ENCODE peak calls at places on chromosome 21, in five cellular contexts. One of them, this sample, is unnamed.

GRCh38 chr21:38359090-38359489 is 102.3 kb downstream of the KCNJ15 start:
- DNase-seq in suprapubic skin: no peak
- DNase-seq in fibroblast of the aortic adventitia: no peak
- DNase-seq in upper lobe of right lung: no peak
- DNase-seq in kidney epithelial cell: no peak
- DNase-seq in this sample: no peak

GRCh38 chr21:24895885-24896734 is 711.2 kb downstream of the MRPL39 start:
- DNase-seq in suprapubic skin: no peak
- DNase-seq in fibroblast of the aortic adventitia: peak; percentile 10
- DNase-seq in upper lobe of right lung: no peak
- DNase-seq in kidney epithelial cell: no peak
- DNase-seq in this sample: no peak

GRCh38 chr21:37452222-37452621 is 85.6 kb downstream of the DYRK1A start:
- DNase-seq in suprapubic skin: no peak
- DNase-seq in fibroblast of the aortic adventitia: peak; percentile 93
- DNase-seq in upper lobe of right lung: no peak
- DNase-seq in kidney epithelial cell: peak; percentile 70
- DNase-seq in this sample: peak; percentile 35

GRCh38 chr21:25838809-25839208 is 104.0 kb downstream of the GABPA start:
- DNase-seq in suprapubic skin: no peak
- DNase-seq in fibroblast of the aortic adventitia: peak; percentile 39
- DNase-seq in upper lobe of right lung: no peak
- DNase-seq in kidney epithelial cell: no peak
- DNase-seq in this sample: no peak

GRCh38 chr21:29194847-29195246 is 64.4 kb downstream of the MAP3K7CL start:
- DNase-seq in suprapubic skin: no peak
- DNase-seq in fibroblast of the aortic adventitia: no peak
- DNase-seq in upper lobe of right lung: no peak
- DNase-seq in kidney epithelial cell: no peak
- DNase-seq in this sample: no peak

GRCh38 chr21:27423906-27424595 is 457.2 kb upstream of the ADAMTS5 start:
- DNase-seq in suprapubic skin: no peak
- DNase-seq in fibroblast of the aortic adventitia: peak; percentile 96
- DNase-seq in upper lobe of right lung: no peak
- DNase-seq in kidney epithelial cell: peak; percentile 68
- DNase-seq in this sample: no peak

GRCh38 chr21:36705679-36706481 is 7.0 kb downstream of the SIM2 start:
- DNase-seq in suprapubic skin: no peak
- DNase-seq in fibroblast of the aortic adventitia: no peak
- DNase-seq in upper lobe of right lung: no peak
- DNase-seq in kidney epithelial cell: no peak
- DNase-seq in this sample: no peak

GRCh38 chr21:29654855-29655254 is 284.9 kb downstream of the GRIK1 start:
- DNase-seq in suprapubic skin: no peak
- DNase-seq in fibroblast of the aortic adventitia: no peak
- DNase-seq in upper lobe of right lung: no peak
- DNase-seq in kidney epithelial cell: no peak
- DNase-seq in this sample: no peak

GRCh38 chr21:25929859-25930520 is 195.2 kb downstream of the GABPA start:
- DNase-seq in suprapubic skin: no peak
- DNase-seq in fibroblast of the aortic adventitia: peak; percentile 63
- DNase-seq in upper lobe of right lung: no peak
- DNase-seq in kidney epithelial cell: no peak
- DNase-seq in this sample: no peak

GRCh38 chr21:29208666-29209059 is 78.2 kb downstream of the MAP3K7CL start:
- DNase-seq in suprapubic skin: no peak
- DNase-seq in fibroblast of the aortic adventitia: peak; percentile 87
- DNase-seq in upper lobe of right lung: no peak
- DNase-seq in kidney epithelial cell: no peak
- DNase-seq in this sample: peak; percentile 71

GRCh38 chr21:38639782-38640750 is 141.8 kb upstream of the ERG start:
- DNase-seq in suprapubic skin: no peak
- DNase-seq in fibroblast of the aortic adventitia: no peak
- DNase-seq in upper lobe of right lung: no peak
- DNase-seq in kidney epithelial cell: no peak
- DNase-seq in this sample: no peak

GRCh38 chr21:26087223-26087918 is 83.2 kb downstream of the APP start:
- DNase-seq in suprapubic skin: no peak
- DNase-seq in fibroblast of the aortic adventitia: no peak
- DNase-seq in upper lobe of right lung: no peak
- DNase-seq in kidney epithelial cell: no peak
- DNase-seq in this sample: no peak

GRCh38 chr21:14487490-14488432 is 58.4 kb downstream of the SAMSN1 start:
- DNase-seq in suprapubic skin: no peak
- DNase-seq in fibroblast of the aortic adventitia: no peak
- DNase-seq in upper lobe of right lung: no peak
- DNase-seq in kidney epithelial cell: no peak
- DNase-seq in this sample: no peak

GRCh38 chr21:36946949-36947371 is 19.5 kb downstream of the HLCS start:
- DNase-seq in suprapubic skin: no peak
- DNase-seq in fibroblast of the aortic adventitia: no peak
- DNase-seq in upper lobe of right lung: no peak
- DNase-seq in kidney epithelial cell: no peak
- DNase-seq in this sample: no peak

GRCh38 chr21:36695671-36696389 is 3.1 kb upstream of the SIM2 start:
- DNase-seq in suprapubic skin: no peak
- DNase-seq in fibroblast of the aortic adventitia: no peak
- DNase-seq in upper lobe of right lung: peak; percentile 62
- DNase-seq in kidney epithelial cell: no peak
- DNase-seq in this sample: no peak

GRCh38 chr21:27024316-27024715 is 57.4 kb upstream of the ADAMTS5 start:
- DNase-seq in suprapubic skin: no peak
- DNase-seq in fibroblast of the aortic adventitia: peak; percentile 88
- DNase-seq in upper lobe of right lung: no peak
- DNase-seq in kidney epithelial cell: no peak
- DNase-seq in this sample: no peak

GRCh38 chr21:28712396-28712795 is 280.3 kb downstream of the LTN1 start:
- DNase-seq in suprapubic skin: no peak
- DNase-seq in fibroblast of the aortic adventitia: no peak
- DNase-seq in upper lobe of right lung: no peak
- DNase-seq in kidney epithelial cell: no peak
- DNase-seq in this sample: no peak

GRCh38 chr21:46219591-46220239 is 8.9 kb downstream of the LSS start:
- DNase-seq in suprapubic skin: peak; percentile 57
- DNase-seq in fibroblast of the aortic adventitia: no peak
- DNase-seq in upper lobe of right lung: peak; percentile 76
- DNase-seq in kidney epithelial cell: no peak
- DNase-seq in this sample: no peak

GRCh38 chr21:36973986-36974850 is 7.7 kb upstream of the HLCS start:
- DNase-seq in suprapubic skin: no peak
- DNase-seq in fibroblast of the aortic adventitia: no peak
- DNase-seq in upper lobe of right lung: no peak
- DNase-seq in kidney epithelial cell: no peak
- DNase-seq in this sample: no peak

GRCh38 chr21:39645331-39645730 is 32.6 kb downstream of the B3GALT5 start:
- DNase-seq in suprapubic skin: no peak
- DNase-seq in fibroblast of the aortic adventitia: no peak
- DNase-seq in upper lobe of right lung: peak; percentile 21
- DNase-seq in kidney epithelial cell: no peak
- DNase-seq in this sample: no peak

GRCh38 chr21:16324630-16325029 is 594.8 kb downstream of the USP25 start:
- DNase-seq in suprapubic skin: no peak
- DNase-seq in fibroblast of the aortic adventitia: no peak
- DNase-seq in upper lobe of right lung: no peak
- DNase-seq in kidney epithelial cell: no peak
- DNase-seq in this sample: no peak

GRCh38 chr21:15839026-15839425 is 109.2 kb downstream of the USP25 start:
- DNase-seq in suprapubic skin: no peak
- DNase-seq in fibroblast of the aortic adventitia: no peak
- DNase-seq in upper lobe of right lung: no peak
- DNase-seq in kidney epithelial cell: no peak
- DNase-seq in this sample: no peak

GRCh38 chr21:36134820-36135390 is at the start of gene CBR3:
- DNase-seq in suprapubic skin: peak; percentile 83
- DNase-seq in fibroblast of the aortic adventitia: peak; percentile 91
- DNase-seq in upper lobe of right lung: peak; percentile 77
- DNase-seq in kidney epithelial cell: no peak
- DNase-seq in this sample: no peak

GRCh38 chr21:43971201-43971991 is 40.7 kb upstream of the TRAPPC10 start:
- DNase-seq in suprapubic skin: no peak
- DNase-seq in fibroblast of the aortic adventitia: no peak
- DNase-seq in upper lobe of right lung: no peak
- DNase-seq in kidney epithelial cell: no peak
- DNase-seq in this sample: no peak

GRCh38 chr21:14617836-14618235 is 71.7 kb upstream of the SAMSN1 start:
- DNase-seq in suprapubic skin: no peak
- DNase-seq in fibroblast of the aortic adventitia: no peak
- DNase-seq in upper lobe of right lung: no peak
- DNase-seq in kidney epithelial cell: no peak
- DNase-seq in this sample: no peak

GRCh38 chr21:15210235-15210678 is 145.5 kb upstream of the NRIP1 start:
- DNase-seq in suprapubic skin: peak; percentile 71
- DNase-seq in fibroblast of the aortic adventitia: peak; percentile 83
- DNase-seq in upper lobe of right lung: peak; percentile 83
- DNase-seq in kidney epithelial cell: no peak
- DNase-seq in this sample: no peak

GRCh38 chr21:44049182-44049581 is 37.1 kb downstream of the TRAPPC10 start:
- DNase-seq in suprapubic skin: no peak
- DNase-seq in fibroblast of the aortic adventitia: no peak
- DNase-seq in upper lobe of right lung: no peak
- DNase-seq in kidney epithelial cell: no peak
- DNase-seq in this sample: no peak

GRCh38 chr21:37742532-37742931 is 173.7 kb downstream of the KCNJ6 start:
- DNase-seq in suprapubic skin: no peak
- DNase-seq in fibroblast of the aortic adventitia: peak; percentile 5
- DNase-seq in upper lobe of right lung: no peak
- DNase-seq in kidney epithelial cell: no peak
- DNase-seq in this sample: no peak

GRCh38 chr21:39721885-39722284 is 23.1 kb upstream of the IGSF5 start:
- DNase-seq in suprapubic skin: no peak
- DNase-seq in fibroblast of the aortic adventitia: no peak
- DNase-seq in upper lobe of right lung: no peak
- DNase-seq in kidney epithelial cell: no peak
- DNase-seq in this sample: no peak

GRCh38 chr21:14875704-14876364 is 189.0 kb downstream of the NRIP1 start:
- DNase-seq in suprapubic skin: no peak
- DNase-seq in fibroblast of the aortic adventitia: no peak
- DNase-seq in upper lobe of right lung: no peak
- DNase-seq in kidney epithelial cell: peak; percentile 86
- DNase-seq in this sample: no peak

GRCh38 chr21:29295066-29295650 is 3.6 kb upstream of the BACH1 start:
- DNase-seq in suprapubic skin: no peak
- DNase-seq in fibroblast of the aortic adventitia: no peak
- DNase-seq in upper lobe of right lung: no peak
- DNase-seq in kidney epithelial cell: no peak
- DNase-seq in this sample: no peak

GRCh38 chr21:21612446-21612845 is 614.2 kb downstream of the NCAM2 start:
- DNase-seq in suprapubic skin: no peak
- DNase-seq in fibroblast of the aortic adventitia: peak; percentile 62
- DNase-seq in upper lobe of right lung: no peak
- DNase-seq in kidney epithelial cell: peak; percentile 34
- DNase-seq in this sample: peak; percentile 40

GRCh38 chr21:15272591-15272990 is 207.8 kb upstream of the NRIP1 start:
- DNase-seq in suprapubic skin: no peak
- DNase-seq in fibroblast of the aortic adventitia: peak; percentile 71
- DNase-seq in upper lobe of right lung: no peak
- DNase-seq in kidney epithelial cell: no peak
- DNase-seq in this sample: no peak

GRCh38 chr21:28018741-28019669 is 973.7 kb downstream of the LTN1 start:
- DNase-seq in suprapubic skin: no peak
- DNase-seq in fibroblast of the aortic adventitia: no peak
- DNase-seq in upper lobe of right lung: no peak
- DNase-seq in kidney epithelial cell: no peak
- DNase-seq in this sample: no peak

GRCh38 chr21:38422067-38422466 is 76.2 kb downstream of the ERG start:
- DNase-seq in suprapubic skin: no peak
- DNase-seq in fibroblast of the aortic adventitia: no peak
- DNase-seq in upper lobe of right lung: no peak
- DNase-seq in kidney epithelial cell: no peak
- DNase-seq in this sample: no peak

GRCh38 chr21:31624961-31625491 is 34.5 kb upstream of the SOD1 start:
- DNase-seq in suprapubic skin: no peak
- DNase-seq in fibroblast of the aortic adventitia: no peak
- DNase-seq in upper lobe of right lung: no peak
- DNase-seq in kidney epithelial cell: no peak
- DNase-seq in this sample: no peak

GRCh38 chr21:34592573-34592972 is 22.3 kb downstream of the RCAN1 start:
- DNase-seq in suprapubic skin: no peak
- DNase-seq in fibroblast of the aortic adventitia: no peak
- DNase-seq in upper lobe of right lung: no peak
- DNase-seq in kidney epithelial cell: no peak
- DNase-seq in this sample: no peak
- H3K4me3 ChIP-seq in suprapubic skin: no peak overlapping the region
- H3K4me3 ChIP-seq in fibroblast of the aortic adventitia: no peak overlapping the region
- H3K4me3 ChIP-seq in upper lobe of right lung: no peak overlapping the region
- H3K4me3 ChIP-seq in kidney epithelial cell: no peak overlapping the region
- H3K4me3 ChIP-seq in this sample: no peak overlapping the region

DNA sequence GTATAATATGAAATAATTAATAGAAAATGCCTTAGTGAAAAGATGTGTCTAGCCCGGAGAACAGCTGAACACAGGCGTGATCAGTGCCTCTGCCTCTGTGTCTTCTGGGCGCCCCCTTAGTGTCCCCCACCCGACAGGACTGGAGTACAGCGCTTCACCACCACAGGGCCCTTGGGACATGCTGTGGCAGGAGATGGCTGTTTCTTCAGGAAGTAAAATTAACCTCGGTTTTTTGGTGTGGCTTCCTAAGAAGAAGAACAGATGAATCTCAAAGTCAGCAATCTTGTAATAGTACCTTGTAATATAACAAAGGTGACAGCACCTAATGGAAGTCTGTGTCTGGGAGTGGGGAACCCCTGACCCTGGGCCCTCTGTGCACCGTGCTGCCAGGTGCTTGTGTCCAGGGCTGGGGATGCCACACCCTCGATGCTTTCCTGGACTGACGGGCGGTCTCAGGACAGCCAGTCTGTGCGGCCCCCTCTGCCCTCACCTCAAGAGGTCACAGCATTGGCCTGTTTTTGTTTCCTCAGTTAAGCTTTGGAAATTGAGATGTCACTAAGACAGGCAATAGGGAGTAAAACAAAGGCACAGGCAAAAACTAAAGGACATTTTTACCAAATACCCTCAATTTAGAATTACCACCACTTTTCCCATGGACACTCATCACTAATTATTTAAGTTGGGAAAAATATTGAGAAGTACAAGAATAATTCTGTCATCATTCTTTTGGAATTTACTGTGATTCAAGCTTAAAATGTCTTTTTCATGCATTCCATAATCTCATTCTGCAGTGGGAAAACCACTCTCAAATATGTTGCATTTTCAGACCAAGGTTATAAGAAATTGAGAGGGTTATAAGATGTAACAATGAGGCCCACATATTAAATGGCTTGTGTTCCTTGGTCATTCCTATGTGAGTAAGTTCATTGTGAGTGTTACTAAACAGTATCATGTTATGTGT is 79.3 kb downstream of the ADARB1 start:
- DNase-seq in suprapubic skin: no peak
- DNase-seq in fibroblast of the aortic adventitia: peak; percentile 41
- DNase-seq in upper lobe of right lung: no peak
- DNase-seq in kidney epithelial cell: no peak
- DNase-seq in this sample: no peak
- H3K4me3 ChIP-seq in suprapubic skin: no peak overlapping the region
- H3K4me3 ChIP-seq in fibroblast of the aortic adventitia: no peak overlapping the region
- H3K4me3 ChIP-seq in upper lobe of right lung: no peak overlapping the region
- H3K4me3 ChIP-seq in kidney epithelial cell: no peak overlapping the region
- H3K4me3 ChIP-seq in this sample: no peak overlapping the region

GRCh38 chr21:33374874-33375644 is 28.2 kb upstream of the IFNGR2 start:
- DNase-seq in suprapubic skin: peak; percentile 10
- DNase-seq in fibroblast of the aortic adventitia: no peak
- DNase-seq in upper lobe of right lung: no peak
- DNase-seq in kidney epithelial cell: no peak
- DNase-seq in this sample: no peak
- H3K4me3 ChIP-seq in suprapubic skin: no peak overlapping the region
- H3K4me3 ChIP-seq in fibroblast of the aortic adventitia: no peak overlapping the region
- H3K4me3 ChIP-seq in upper lobe of right lung: no peak overlapping the region
- H3K4me3 ChIP-seq in kidney epithelial cell: no peak overlapping the region
- H3K4me3 ChIP-seq in this sample: no peak overlapping the region

GRCh38 chr21:42365770-42366169 is 565 bp downstream of the TFF1 start:
- DNase-seq in suprapubic skin: no peak
- DNase-seq in fibroblast of the aortic adventitia: no peak
- DNase-seq in upper lobe of right lung: no peak
- DNase-seq in kidney epithelial cell: no peak
- DNase-seq in this sample: no peak
- H3K4me3 ChIP-seq in suprapubic skin: no peak overlapping the region
- H3K4me3 ChIP-seq in fibroblast of the aortic adventitia: no peak overlapping the region
- H3K4me3 ChIP-seq in upper lobe of right lung: no peak overlapping the region
- H3K4me3 ChIP-seq in kidney epithelial cell: no peak overlapping the region
- H3K4me3 ChIP-seq in this sample: no peak overlapping the region